ENCODE peak calls at places on chromosomes 5 and 9, in nine cellular contexts. Z, W, N, B, X, J, R, Q and Y are unnamed samples.
A peak's percentile ranks its signal among the peaks of the same experiment; 100 is the strongest.

GRCh38 chr5:54186912-54187445 is 123.4 kb downstream of the ARL15 start:
- DNase-seq in Z (no peak), W (no peak), N (no peak), B (peak; percentile 5), X (peak; percentile 45), J (peak; percentile 28), R (peak; percentile 56), Q (no peak), Y (no peak)

GRCh38 chr5:41636605-41637004 is 126.2 kb upstream of the PLCXD3 start:
- DNase-seq in Z (no peak), W (no peak), N (peak; percentile 50), B (peak; percentile 47), X (peak; percentile 23), J (peak; percentile 37), R (peak; percentile 80), Q (no peak), Y (no peak)

GRCh38 chr5:69493235-69493925 is 790 bp downstream of the OCLN start:
- DNase-seq in Z (no peak), W (no peak), N (peak; percentile 14), B (peak; percentile 63), X (no peak), J (peak; percentile 30), R (peak; percentile 86), Q (peak; percentile 31), Y (peak; percentile 16)

GRCh38 chr9:136090768-136091581 is 4.1 kb downstream of the NACC2 start:
- DNase-seq in Z (no peak), W (no peak), N (peak; percentile 20), B (no peak), X (no peak), J (peak; percentile 46), R (peak; percentile 52), Q (no peak), Y (no peak)

GRCh38 chr9:385818-386398 is 171.2 kb downstream of the DOCK8 start:
- DNase-seq in Z (no peak), W (no peak), N (peak; percentile 30), B (peak; percentile 74), X (peak; percentile 74), J (peak; percentile 74), R (peak; percentile 87), Q (peak; percentile 31), Y (peak; percentile 14)

GRCh38 chr9:95820076-95820475 is 55.4 kb upstream of the ERCC6L2 start:
- DNase-seq in Z (no peak), W (no peak), N (no peak), B (peak; percentile 45), X (no peak), J (no peak), R (no peak), Q (no peak), Y (no peak)

GRCh38 chr5:101897914-101898313 is 398.2 kb downstream of the SLCO4C1 start:
- DNase-seq in Z (no peak), W (no peak), N (peak; percentile 75), B (no peak), X (no peak), J (no peak), R (peak; percentile 71), Q (peak; percentile 2), Y (no peak)

GRCh38 chr9:121743441-121744001 is 92.1 kb downstream of the DAB2IP start:
- DNase-seq in Z (no peak), W (no peak), N (peak; percentile 76), B (peak; percentile 93), X (peak; percentile 93), J (peak; percentile 91), R (peak; percentile 91), Q (peak; percentile 71), Y (no peak)

GRCh38 chr5:151237685-151238084 is 13.8 kb upstream of the CCDC69 start:
- DNase-seq in Z (no peak), W (no peak), N (no peak), B (no peak), X (no peak), J (no peak), R (no peak), Q (no peak), Y (no peak)

GRCh38 chr5:95281211-95281610 is 3.7 kb downstream of the MCTP1 start:
- DNase-seq in Z (no peak), W (no peak), N (no peak), B (peak; percentile 29), X (peak; percentile 19), J (no peak), R (peak; percentile 82), Q (no peak), Y (no peak)

GRCh38 chr9:86047361-86047760 is 52.0 kb downstream of the GOLM1 start:
- DNase-seq in Z (no peak), W (no peak), N (no peak), B (no peak), X (no peak), J (no peak), R (no peak), Q (no peak), Y (no peak)

GRCh38 chr5:165296401-165297130 is 1791.1 kb downstream of the MAT2B start:
- DNase-seq in Z (no peak), W (no peak), N (no peak), B (no peak), X (no peak), J (no peak), R (no peak), Q (no peak), Y (no peak)

GRCh38 chr5:124961517-124961916 is 215.1 kb upstream of the ZNF608 start:
- DNase-seq in Z (no peak), W (no peak), N (no peak), B (no peak), X (no peak), J (no peak), R (no peak), Q (no peak), Y (no peak)